ENCODE peak calls at places on chromosome 10, in eight cellular contexts. One of them, this sample, is unnamed.

GRCh38 chr10:9825491-9826018 is 1192.1 kb upstream of the CELF2 start:
- DNase-seq in posterior vena cava: no peak
- DNase-seq in GM23248: no peak
- DNase-seq in HFF-Myc: no peak
- DNase-seq in iPS DF 6.9: no peak
- DNase-seq in amniotic stem cell: no peak
- DNase-seq in left cardiac atrium: no peak
- DNase-seq in neural crest cell: no peak
- DNase-seq in this sample: no peak

GRCh38 chr10:22620140-22620857 is 94.1 kb downstream of the PIP4K2A start:
- DNase-seq in posterior vena cava: peak; percentile 95
- DNase-seq in GM23248: peak; percentile 98
- DNase-seq in HFF-Myc: peak; percentile 73
- DNase-seq in iPS DF 6.9: no peak
- DNase-seq in amniotic stem cell: peak; percentile 83
- DNase-seq in left cardiac atrium: peak; percentile 90
- DNase-seq in neural crest cell: no peak
- DNase-seq in this sample: peak; percentile 77

GRCh38 chr10:102334106-102334505 is 61.4 kb upstream of the NFKB2 start:
- DNase-seq in posterior vena cava: no peak
- DNase-seq in GM23248: no peak
- DNase-seq in HFF-Myc: no peak
- DNase-seq in iPS DF 6.9: no peak
- DNase-seq in amniotic stem cell: no peak
- DNase-seq in left cardiac atrium: peak; percentile 24
- DNase-seq in neural crest cell: no peak
- DNase-seq in this sample: no peak

GRCh38 chr10:31070691-31071090 is 39.0 kb upstream of the ZNF438 start:
- DNase-seq in posterior vena cava: no peak
- DNase-seq in GM23248: no peak
- DNase-seq in HFF-Myc: no peak
- DNase-seq in iPS DF 6.9: no peak
- DNase-seq in amniotic stem cell: no peak
- DNase-seq in left cardiac atrium: no peak
- DNase-seq in neural crest cell: no peak
- DNase-seq in this sample: no peak

GRCh38 chr10:110865184-110865803 is 6.4 kb upstream of the PDCD4 start:
- DNase-seq in posterior vena cava: no peak
- DNase-seq in GM23248: peak; percentile 88
- DNase-seq in HFF-Myc: no peak
- DNase-seq in iPS DF 6.9: no peak
- DNase-seq in amniotic stem cell: peak; percentile 25
- DNase-seq in left cardiac atrium: no peak
- DNase-seq in neural crest cell: no peak
- DNase-seq in this sample: no peak

GRCh38 chr10:59433720-59434428 is 71.5 kb upstream of the FAM13C start:
- DNase-seq in posterior vena cava: no peak
- DNase-seq in GM23248: no peak
- DNase-seq in HFF-Myc: no peak
- DNase-seq in iPS DF 6.9: no peak
- DNase-seq in amniotic stem cell: no peak
- DNase-seq in left cardiac atrium: no peak
- DNase-seq in neural crest cell: no peak
- DNase-seq in this sample: no peak

GRCh38 chr10:60521974-60522405 is 132.3 kb upstream of the ANK3 start:
- DNase-seq in posterior vena cava: no peak
- DNase-seq in GM23248: peak; percentile 83
- DNase-seq in HFF-Myc: peak; percentile 87
- DNase-seq in iPS DF 6.9: peak; percentile 16
- DNase-seq in amniotic stem cell: no peak
- DNase-seq in left cardiac atrium: no peak
- DNase-seq in neural crest cell: no peak
- DNase-seq in this sample: no peak

GRCh38 chr10:94286898-94287297 is 75.8 kb downstream of the NOC3L start:
- DNase-seq in posterior vena cava: no peak
- DNase-seq in GM23248: no peak
- DNase-seq in HFF-Myc: no peak
- DNase-seq in iPS DF 6.9: no peak
- DNase-seq in amniotic stem cell: no peak
- DNase-seq in left cardiac atrium: no peak
- DNase-seq in neural crest cell: no peak
- DNase-seq in this sample: no peak

GRCh38 chr10:16795410-16796073 is 21.7 kb downstream of the RSU1 start:
- DNase-seq in posterior vena cava: no peak
- DNase-seq in GM23248: no peak
- DNase-seq in HFF-Myc: no peak
- DNase-seq in iPS DF 6.9: no peak
- DNase-seq in amniotic stem cell: no peak
- DNase-seq in left cardiac atrium: no peak
- DNase-seq in neural crest cell: no peak
- DNase-seq in this sample: no peak

GRCh38 chr10:114304017-114304565 is 65.0 kb downstream of the VWA2 start:
- DNase-seq in posterior vena cava: peak; percentile 89
- DNase-seq in GM23248: peak; percentile 86
- DNase-seq in HFF-Myc: peak; percentile 78
- DNase-seq in iPS DF 6.9: peak; percentile 71
- DNase-seq in amniotic stem cell: peak; percentile 62
- DNase-seq in left cardiac atrium: peak; percentile 85
- DNase-seq in neural crest cell: peak; percentile 88
- DNase-seq in this sample: peak; percentile 90

GRCh38 chr10:58462863-58463507 is 49.7 kb upstream of the BICC1 start:
- DNase-seq in posterior vena cava: no peak
- DNase-seq in GM23248: no peak
- DNase-seq in HFF-Myc: no peak
- DNase-seq in iPS DF 6.9: no peak
- DNase-seq in amniotic stem cell: no peak
- DNase-seq in left cardiac atrium: no peak
- DNase-seq in neural crest cell: no peak
- DNase-seq in this sample: no peak

GRCh38 chr10:113603057-113603777 is 50.4 kb downstream of the HABP2 start:
- DNase-seq in posterior vena cava: no peak
- DNase-seq in GM23248: no peak
- DNase-seq in HFF-Myc: no peak
- DNase-seq in iPS DF 6.9: no peak
- DNase-seq in amniotic stem cell: no peak
- DNase-seq in left cardiac atrium: no peak
- DNase-seq in neural crest cell: no peak
- DNase-seq in this sample: no peak

GRCh38 chr10:29411666-29412335 is 122.9 kb downstream of the LYZL1 start:
- DNase-seq in posterior vena cava: no peak
- DNase-seq in GM23248: no peak
- DNase-seq in HFF-Myc: no peak
- DNase-seq in iPS DF 6.9: no peak
- DNase-seq in amniotic stem cell: no peak
- DNase-seq in left cardiac atrium: no peak
- DNase-seq in neural crest cell: no peak
- DNase-seq in this sample: no peak

GRCh38 chr10:33843379-33843778 is 508.9 kb upstream of the NRP1 start:
- DNase-seq in posterior vena cava: no peak
- DNase-seq in GM23248: no peak
- DNase-seq in HFF-Myc: no peak
- DNase-seq in iPS DF 6.9: no peak
- DNase-seq in amniotic stem cell: no peak
- DNase-seq in left cardiac atrium: no peak
- DNase-seq in neural crest cell: no peak
- DNase-seq in this sample: no peak

GRCh38 chr10:100520811-100521210 is 1.1 kb upstream of the SEC31B start:
- DNase-seq in posterior vena cava: no peak
- DNase-seq in GM23248: peak; percentile 84
- DNase-seq in HFF-Myc: no peak
- DNase-seq in iPS DF 6.9: no peak
- DNase-seq in amniotic stem cell: peak; percentile 7
- DNase-seq in left cardiac atrium: no peak
- DNase-seq in neural crest cell: no peak
- DNase-seq in this sample: no peak

GRCh38 chr10:60737242-60737641 is 41.0 kb upstream of the CDK1 start:
- DNase-seq in posterior vena cava: no peak
- DNase-seq in GM23248: no peak
- DNase-seq in HFF-Myc: no peak
- DNase-seq in iPS DF 6.9: no peak
- DNase-seq in amniotic stem cell: no peak
- DNase-seq in left cardiac atrium: no peak
- DNase-seq in neural crest cell: no peak
- DNase-seq in this sample: no peak

This sample was measured in tibial artery.